ENCODE peak calls at places on chromosomes 6 and 20, in eight cellular contexts. Q, K, F, V, O, W, C and M are unnamed samples.

GRCh38 chr20:37749620-37750403 is 56.0 kb downstream of the CTNNBL1 start:
- DNase-seq in W (no peak), F (no peak), C (no peak), V (no peak), Q (no peak), O (no peak), K (no peak), M (no peak)

GRCh38 chr6:170279426-170279825 is 11.5 kb downstream of the DLL1 start:
- DNase-seq in Q (no peak), K (no peak), O (no peak), W (no peak), C (no peak), F (no peak), V (no peak), M (no peak)

GRCh38 chr6:108250240-108250866 is 10.5 kb downstream of the SNX3 start:
- DNase-seq in O (no peak), W (peak), F (no peak), Q (no peak), C (no peak), K (no peak), V (no peak), M (no peak)

GRCh38 chr6:83119742-83120300 is 52.4 kb downstream of the DOP1A start:
- DNase-seq in W (no peak), Q (no peak), F (no peak), C (no peak), V (no peak), O (no peak), K (peak), M (no peak)

GRCh38 chr20:55166063-55166462 is 690.7 kb downstream of the DOK5 start:
- DNase-seq in O (no peak), W (no peak), C (no peak), K (no peak), V (no peak), Q (no peak), F (no peak), M (no peak)

GRCh38 chr6:105835373-105835772 is 250.8 kb upstream of the PRDM1 start:
- DNase-seq in W (peak), K (no peak), V (no peak), O (no peak), Q (no peak), F (no peak), C (no peak), M (no peak)

GRCh38 chr20:11216451-11217314 is 542.9 kb upstream of the JAG1 start:
- DNase-seq in F (no peak), K (peak), O (no peak), V (no peak), C (no peak), W (no peak), Q (peak), M (no peak)

GRCh38 chr6:134680021-134680420 is 269.9 kb downstream of the ALDH8A1 start:
- DNase-seq in V (no peak), K (peak), Q (no peak), F (no peak), C (no peak), O (no peak), W (no peak), M (no peak)

GRCh38 chr6:139977887-139978332 is 603.5 kb upstream of the CITED2 start:
- DNase-seq in F (peak), W (no peak), C (no peak), O (no peak), Q (peak), V (no peak), K (peak), M (no peak)

GRCh38 chr6:166026586-166027126 is 141.0 kb downstream of the TBXT start:
- DNase-seq in C (no peak), Q (no peak), V (no peak), K (no peak), F (no peak), O (no peak), W (no peak), M (no peak)

GRCh38 chr6:39543117-39543516 is 182.1 kb downstream of the KIF6 start:
- DNase-seq in V (no peak), W (no peak), C (no peak), F (no peak), K (no peak), Q (no peak), O (no peak), M (no peak)

GRCh38 chr6:18102783-18103509 is 19.5 kb downstream of the NHLRC1 start:
- DNase-seq in C (no peak), K (no peak), W (no peak), O (no peak), F (no peak), Q (no peak), V (no peak), M (no peak)

GRCh38 chr6:119148102-119148824 is 69.8 kb upstream of the FAM184A start:
- DNase-seq in W (peak), C (peak), O (peak), V (no peak), K (peak), Q (peak), F (no peak), M (no peak)

GRCh38 chr6:116011520-116011919 is 49.2 kb downstream of the FRK start:
- DNase-seq in C (peak), K (peak), F (peak), Q (no peak), V (no peak), W (no peak), O (no peak), M (no peak)

GRCh38 chr6:32796848-32797776 is 19.7 kb downstream of the HLA-DOB start:
- DNase-seq in V (peak), O (peak), C (peak), K (peak), Q (no peak), F (peak), W (peak), M (peak)

GRCh38 chr6:122207794-122208193 is 191.7 kb upstream of the HSF2 start:
- DNase-seq in C (no peak), Q (no peak), W (no peak), V (no peak), F (no peak), K (no peak), O (no peak), M (no peak)

GRCh38 chr20:51184289-51184688 is 161.4 kb upstream of the KCNG1 start:
- DNase-seq in Q (no peak), F (no peak), W (no peak), K (no peak), O (no peak), V (no peak), C (no peak), M (no peak)

GRCh38 chr6:191487-192312 is 100.6 kb upstream of the DUSP22 start:
- DNase-seq in W (no peak), V (no peak), F (no peak), Q (no peak), K (no peak), C (no peak), O (no peak), M (no peak)

GRCh38 chr6:46655803-46656202 is 3.0 kb downstream of the SLC25A27 start:
- DNase-seq in W (peak), Q (no peak), V (no peak), C (no peak), K (peak), F (no peak), O (no peak), M (no peak)

GRCh38 chr6:66851930-66852329 is 1144.9 kb upstream of the EYS start:
- DNase-seq in W (no peak), K (no peak), O (no peak), F (no peak), V (no peak), Q (no peak), C (no peak), M (no peak)

GRCh38 chr20:2210646-2211556 is 84.9 kb upstream of the TGM3 start:
- DNase-seq in C (no peak), K (peak), Q (peak), O (no peak), V (no peak), F (no peak), W (no peak), M (no peak)

GRCh38 chr20:35215066-35215956 is 11.2 kb upstream of the MMP24 start:
- DNase-seq in F (no peak), K (peak), O (no peak), V (no peak), Q (no peak), W (no peak), C (no peak), M (no peak)